ENCODE peak calls at places on chromosomes 7 and 10, in seven cellular contexts. T, Q, X, M, J, Y and O are unnamed samples.

GRCh38 chr7:18796216-18796615 is 300.7 kb downstream of the HDAC9 start:
- DNase-seq in M (no peak), Y (no peak), T (no peak), Q (no peak), X (no peak), J (no peak), O (no peak)

GRCh38 chr10:48491422-48492139 is 113.3 kb downstream of the ARHGAP22 start:
- DNase-seq in Y (no peak), T (no peak), X (no peak), M (no peak), J (no peak), Q (no peak), O (no peak)

GRCh38 chr7:149870701-149871483 is 2.9 kb upstream of the ATP6V0E2 start:
- DNase-seq in Y (no peak), J (no peak), X (no peak), T (no peak), Q (no peak), M (no peak), O (no peak)

GRCh38 chr7:159136013-159136412 is 8.7 kb downstream of the VIPR2 start:
- DNase-seq in M (no peak), Q (no peak), Y (peak; percentile 17), T (no peak), X (no peak), J (no peak), O (no peak)

GRCh38 chr10:122077311-122077875 is 88.4 kb downstream of the TACC2 start:
- DNase-seq in X (no peak), Q (no peak), Y (no peak), T (no peak), J (no peak), M (no peak), O (no peak)

GRCh38 chr10:16923309-16923708 is 106.1 kb upstream of the RSU1 start:
- DNase-seq in Y (no peak), J (no peak), T (no peak), Q (no peak), M (no peak), X (no peak), O (no peak)

GRCh38 chr7:516606-517456 is 2.8 kb downstream of the PDGFA start:
- DNase-seq in Y (peak; percentile 89), T (no peak), Q (no peak), X (peak; percentile 93), J (peak; percentile 71), M (no peak), O (no peak)

GRCh38 chr7:35908305-35909223 is 107.7 kb downstream of the SEPTIN7 start:
- DNase-seq in M (no peak), J (no peak), T (no peak), Q (no peak), X (no peak), Y (peak; percentile 67), O (no peak)

GRCh38 chr7:136114966-136115762 is 138.0 kb upstream of the MTPN start:
- DNase-seq in T (no peak), J (peak; percentile 61), Q (no peak), X (peak; percentile 62), M (peak; percentile 55), Y (no peak), O (no peak)

GRCh38 chr10:79021948-79022499 is 46.7 kb upstream of the ZMIZ1 start:
- DNase-seq in X (no peak), Y (peak; percentile 25), T (no peak), Q (no peak), J (no peak), M (no peak), O (no peak)

GRCh38 chr7:127678330-127678729 is 26.3 kb downstream of the SND1 start:
- DNase-seq in M (no peak), X (no peak), J (no peak), Q (no peak), Y (no peak), T (no peak), O (no peak)

GRCh38 chr10:20004087-20004523 is 187.9 kb downstream of the PLXDC2 start:
- DNase-seq in M (peak; percentile 64), Y (peak; percentile 60), Q (peak; percentile 28), X (peak; percentile 19), T (peak; percentile 27), J (peak; percentile 52), O (no peak)

GRCh38 chr7:73716318-73716890 is 3.1 kb downstream of the STX1A start:
- DNase-seq in T (no peak), J (peak; percentile 16), X (no peak), Y (no peak), Q (no peak), M (no peak), O (no peak)

GRCh38 chr7:73717991-73718405 is 1.5 kb downstream of the STX1A start:
- DNase-seq in X (peak; percentile 96), T (no peak), Y (no peak), J (peak; percentile 94), M (peak; percentile 92), Q (no peak), O (no peak)

GRCh38 chr7:73717025-73717807 is 2.3 kb downstream of the STX1A start:
- DNase-seq in M (no peak), T (no peak), Q (no peak), Y (no peak), X (peak; percentile 67), J (peak; percentile 35), O (no peak)

GRCh38 chr7:73718438-73718881 is 1.0 kb downstream of the STX1A start:
- DNase-seq in J (peak; percentile 24), Q (no peak), X (peak; percentile 60), T (no peak), M (no peak), Y (no peak), O (no peak)

GRCh38 chr7:73715648-73716317 is 3.7 kb downstream of the STX1A start:
- DNase-seq in Q (no peak), M (peak; percentile 74), Y (no peak), J (peak; percentile 97), X (peak; percentile 99), T (no peak), O (no peak)
- H3K27ac ChIP-seq in Q (no peak overlapping the region), M (no peak overlapping the region), Y (no peak overlapping the region), J (peak overlapping the region; percentile 98), X (peak overlapping the region; percentile 91), T (no peak overlapping the region), O (no peak overlapping the region)

DNA sequence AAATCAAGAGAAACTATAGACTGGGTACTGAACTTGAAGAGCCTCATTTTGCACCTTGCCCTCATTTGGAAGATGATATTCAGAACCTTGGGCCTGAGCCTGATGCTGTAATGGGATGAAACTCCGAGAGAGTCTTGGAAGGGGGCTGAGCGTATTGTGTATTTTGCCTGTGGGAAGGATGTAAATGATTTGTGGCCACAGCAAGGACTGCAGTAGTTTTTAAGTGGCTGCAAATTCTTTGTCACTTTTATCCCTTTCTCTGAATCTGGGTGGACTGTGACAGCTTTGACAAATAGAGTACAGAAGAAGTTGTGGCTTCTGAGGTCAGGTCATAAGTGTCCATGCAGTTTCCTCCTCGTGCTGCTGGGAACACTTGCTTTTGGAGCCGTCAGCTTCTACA is 221.2 kb downstream of the ADRA2A start:
- DNase-seq in Q (no peak), M (no peak), Y (no peak), X (no peak), J (no peak), T (no peak), O (no peak)
- H3K27ac ChIP-seq in Q (no peak overlapping the region), M (no peak overlapping the region), Y (no peak overlapping the region), X (peak overlapping the region; percentile 79), J (peak overlapping the region; percentile 72), T (no peak overlapping the region), O (no peak overlapping the region)

DNA sequence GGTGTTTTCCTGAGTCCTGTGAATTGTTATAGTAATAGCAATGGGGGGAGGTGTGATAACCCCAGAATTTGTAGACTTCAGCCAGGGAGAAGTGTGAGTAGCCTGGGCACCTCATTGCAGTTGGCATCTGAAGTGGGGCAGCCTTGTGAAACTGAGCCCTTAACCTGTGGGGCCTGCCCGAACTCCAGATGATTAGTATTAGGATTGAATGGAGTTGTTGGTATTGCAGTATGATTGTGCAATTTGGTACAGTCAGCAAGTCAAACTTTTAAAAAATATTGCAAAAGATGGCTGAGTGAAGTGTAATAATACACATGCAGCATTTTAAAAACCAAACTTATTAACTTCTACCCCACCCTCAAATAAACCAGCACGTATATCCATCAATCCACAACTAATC is 9.3 kb downstream of the RBM33 start:
- DNase-seq in M (peak; percentile 49), Y (no peak), T (no peak), X (peak; percentile 82), Q (no peak), J (no peak), O (no peak)
- H3K27ac ChIP-seq in M (no peak overlapping the region), Y (no peak overlapping the region), T (no peak overlapping the region), X (peak overlapping the region; percentile 73), Q (no peak overlapping the region), J (no peak overlapping the region), O (no peak overlapping the region)

DNA sequence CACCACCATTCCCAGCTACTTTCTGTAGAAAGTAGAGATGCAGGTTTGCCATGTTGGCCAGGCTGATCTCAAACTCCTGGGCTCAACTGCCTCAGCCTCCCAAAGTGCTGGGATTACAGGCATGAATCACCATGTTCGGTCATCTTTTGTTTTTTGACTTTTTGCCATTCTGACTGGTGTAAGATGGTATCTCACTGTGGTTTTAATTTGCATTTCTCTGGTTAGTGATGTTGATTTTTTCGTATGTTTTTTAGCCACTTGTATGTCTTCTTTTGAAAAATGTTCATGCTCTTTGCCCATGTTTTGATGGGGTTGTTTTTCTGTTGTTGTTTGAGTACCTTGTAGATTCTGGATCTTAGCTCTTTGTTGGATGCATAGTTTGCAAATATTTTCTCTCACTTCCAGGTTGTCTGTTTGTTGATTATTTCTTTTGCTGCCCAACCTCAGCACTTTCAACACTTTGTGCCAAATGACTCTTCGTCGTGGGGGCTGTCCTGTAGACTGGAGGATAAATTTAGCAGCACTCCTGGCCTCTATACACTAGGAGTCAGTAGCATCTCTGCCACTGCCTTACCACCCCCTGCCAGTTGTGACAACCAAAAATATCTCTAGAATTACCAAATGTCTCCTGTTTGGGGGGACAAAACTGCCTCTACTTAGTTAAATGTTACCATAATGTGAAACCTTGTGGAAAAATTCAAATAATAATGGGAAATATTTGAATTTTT is 6.5 kb upstream of the CPED1 start:
- DNase-seq in J (peak; percentile 60), X (peak; percentile 88), T (no peak), M (no peak), Y (no peak), Q (no peak), O (no peak)
- H3K27ac ChIP-seq in J (no peak overlapping the region), X (no peak overlapping the region), T (no peak overlapping the region), M (no peak overlapping the region), Y (no peak overlapping the region), Q (no peak overlapping the region), O (no peak overlapping the region)

GRCh38 chr7:46011501-46011900 is 90.4 kb upstream of the IGFBP3 start:
- DNase-seq in J (no peak), T (no peak), Y (no peak), Q (no peak), M (no peak), X (no peak), O (no peak)

GRCh38 chr7:46011059-46011458 is 90.0 kb upstream of the IGFBP3 start:
- DNase-seq in M (no peak), X (no peak), Q (no peak), J (no peak), T (no peak), Y (no peak), O (no peak)

DNA sequence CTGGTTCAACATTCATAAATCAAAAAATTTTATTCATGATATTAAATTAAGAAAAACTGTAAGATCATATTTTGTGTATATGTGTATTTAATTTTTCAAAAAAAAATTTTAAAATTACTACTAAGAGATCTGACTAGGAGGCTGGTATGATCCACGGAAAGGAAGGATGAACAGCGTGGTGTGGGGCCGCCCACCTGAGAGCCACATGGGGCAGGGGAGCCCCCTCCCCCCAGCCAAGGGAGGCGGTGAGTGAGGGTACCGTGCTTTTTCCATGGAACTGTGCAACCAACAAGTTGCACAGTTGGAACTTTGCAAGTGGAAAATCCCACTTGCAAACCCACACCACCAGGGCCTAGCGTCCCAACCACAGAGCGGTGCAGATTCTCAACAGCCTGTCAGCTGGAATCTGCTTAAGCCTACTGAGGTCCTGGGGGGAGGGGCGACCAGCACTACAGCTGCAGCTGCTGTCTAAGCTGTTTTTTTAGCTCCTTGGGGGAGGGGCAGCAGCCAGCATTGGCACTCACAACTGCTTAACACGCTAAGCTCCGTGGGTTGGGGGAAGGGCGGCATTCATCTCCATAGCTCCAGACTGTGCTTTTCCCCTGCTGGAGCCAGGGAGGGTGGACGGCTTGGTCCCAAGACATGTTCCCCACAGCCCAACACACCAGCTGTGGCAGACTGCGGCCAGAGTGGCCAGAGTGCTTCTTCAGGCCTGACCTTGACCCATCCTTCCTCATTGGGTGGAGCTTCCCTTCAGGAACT is 94.2 kb upstream of the IGFBP3 start:
- DNase-seq in Q (no peak), X (no peak), M (no peak), T (no peak), J (peak; percentile 31), Y (peak; percentile 79), O (no peak)
- H3K27ac ChIP-seq in Q (no peak overlapping the region), X (no peak overlapping the region), M (no peak overlapping the region), T (no peak overlapping the region), J (no peak overlapping the region), Y (no peak overlapping the region), O (no peak overlapping the region)